ENCODE peak calls at places on chromosomes 3 and 15, in four cellular contexts. One of them, this sample, is unnamed.

GRCh38 chr3:150733936-150734794 is 28.8 kb downstream of the SIAH2 start:
- DNase-seq in H1: no peak
- DNase-seq in A549: no peak
- DNase-seq in K562: no peak
- DNase-seq in this sample: peak; percentile 92

GRCh38 chr15:90358124-90359033 is 6.3 kb downstream of the ZNF774 start:
- DNase-seq in A549: peak; percentile 46
- DNase-seq in H1: no peak
- DNase-seq in K562: no peak
- DNase-seq in this sample: no peak

GRCh38 chr15:50137330-50137761 is 18.3 kb upstream of the ATP8B4 start:
- DNase-seq in K562: peak; percentile 23
- DNase-seq in A549: peak; percentile 94
- DNase-seq in H1: no peak
- DNase-seq in this sample: no peak

GRCh38 chr3:10753964-10754363 is 62.1 kb upstream of the SLC6A11 start:
- DNase-seq in A549: no peak
- DNase-seq in H1: peak; percentile 94
- DNase-seq in K562: peak; percentile 67
- DNase-seq in this sample: peak; percentile 18

GRCh38 chr15:83284563-83285283 is at the start of gene BNC1:
- DNase-seq in A549: no peak
- DNase-seq in H1: peak; percentile 62
- DNase-seq in K562: no peak
- DNase-seq in this sample: no peak

GRCh38 chr15:100879461-100880138 is at the start of gene ALDH1A3:
- DNase-seq in K562: no peak
- DNase-seq in H1: no peak
- DNase-seq in A549: peak; percentile 65
- DNase-seq in this sample: no peak

GRCh38 chr3:197428961-197429360 is 126.8 kb downstream of the BDH1 start:
- DNase-seq in H1: no peak
- DNase-seq in A549: no peak
- DNase-seq in K562: no peak
- DNase-seq in this sample: no peak

GRCh38 chr3:154971771-154972326 is 108.3 kb upstream of the MME start:
- DNase-seq in A549: peak; percentile 1
- DNase-seq in H1: no peak
- DNase-seq in K562: no peak
- DNase-seq in this sample: no peak

GRCh38 chr15:64938192-64938591 is 26.5 kb downstream of the ANKDD1A start:
- DNase-seq in A549: peak; percentile 31
- DNase-seq in H1: peak; percentile 10
- DNase-seq in K562: no peak
- DNase-seq in this sample: peak; percentile 77

GRCh38 chr3:74267583-74268184 is 346.8 kb downstream of the CNTN3 start:
- DNase-seq in A549: peak; percentile 51
- DNase-seq in K562: peak; percentile 31
- DNase-seq in H1: no peak
- DNase-seq in this sample: peak; percentile 40

GRCh38 chr15:62991698-62992097 is 50.8 kb upstream of the TPM1 start:
- DNase-seq in K562: no peak
- DNase-seq in H1: no peak
- DNase-seq in A549: no peak
- DNase-seq in this sample: no peak

GRCh38 chr3:182739619-182740018 is 53.7 kb upstream of the ATP11B start:
- DNase-seq in A549: no peak
- DNase-seq in K562: no peak
- DNase-seq in H1: no peak
- DNase-seq in this sample: no peak

GRCh38 chr15:64883097-64883581 is 28.6 kb upstream of the ANKDD1A start:
- DNase-seq in A549: no peak
- DNase-seq in H1: no peak
- DNase-seq in K562: no peak
- DNase-seq in this sample: no peak

GRCh38 chr3:105802073-105802706 is 66.6 kb downstream of the CBLB start:
- DNase-seq in K562: no peak
- DNase-seq in H1: no peak
- DNase-seq in A549: no peak
- DNase-seq in this sample: no peak

GRCh38 chr15:98292442-98293240 is 332.1 kb downstream of the ARRDC4 start:
- DNase-seq in H1: peak; percentile 93
- DNase-seq in A549: peak; percentile 56
- DNase-seq in K562: peak; percentile 82
- DNase-seq in this sample: peak; percentile 27

GRCh38 chr15:87508086-87508485 is 748.5 kb downstream of the NTRK3 start:
- DNase-seq in H1: no peak
- DNase-seq in K562: no peak
- DNase-seq in A549: no peak
- DNase-seq in this sample: no peak

GRCh38 chr3:70982700-70983140 is 600.8 kb downstream of the FOXP1 start:
- DNase-seq in H1: no peak
- DNase-seq in K562: no peak
- DNase-seq in A549: peak; percentile 66
- DNase-seq in this sample: no peak

GRCh38 chr3:16148783-16149182 is 25.7 kb upstream of the GALNT15 start:
- DNase-seq in K562: no peak
- DNase-seq in A549: peak; percentile 62
- DNase-seq in H1: no peak
- DNase-seq in this sample: no peak

GRCh38 chr3:118760611-118761606 is 273.7 kb downstream of the IGSF11 start:
- DNase-seq in A549: no peak
- DNase-seq in H1: peak; percentile 53
- DNase-seq in K562: no peak
- DNase-seq in this sample: no peak

GRCh38 chr3:185986201-185986600 is 48.4 kb upstream of the TRA2B start:
- DNase-seq in K562: no peak
- DNase-seq in H1: no peak
- DNase-seq in A549: peak; percentile 65
- DNase-seq in this sample: no peak

GRCh38 chr15:57334257-57334656 is 42.0 kb upstream of the CGNL1 start:
- DNase-seq in H1: no peak
- DNase-seq in A549: no peak
- DNase-seq in K562: peak; percentile 68
- DNase-seq in this sample: no peak

GRCh38 chr3:101903426-101903825 is 54.1 kb downstream of the NFKBIZ start:
- DNase-seq in H1: no peak
- DNase-seq in A549: no peak
- DNase-seq in K562: no peak
- DNase-seq in this sample: no peak

GRCh38 chr3:52471371-52472238 is 16.2 kb downstream of the NISCH start:
- DNase-seq in H1: peak; percentile 85
- DNase-seq in K562: no peak
- DNase-seq in A549: peak; percentile 46
- DNase-seq in this sample: no peak

GRCh38 chr3:120642368-120642948 is 39.6 kb downstream of the HGD start:
- DNase-seq in A549: peak; percentile 85
- DNase-seq in K562: peak; percentile 57
- DNase-seq in H1: no peak
- DNase-seq in this sample: no peak

GRCh38 chr15:54820811-54821210 is 375.9 kb downstream of the RSL24D1 start:
- DNase-seq in K562: no peak
- DNase-seq in H1: no peak
- DNase-seq in A549: no peak
- DNase-seq in this sample: no peak
- TF ChIP-seq PHF8 in K562: no peak
- TF ChIP-seq PHF8 in H1: no peak
- TF ChIP-seq PHF8 in A549: no peak
- TF ChIP-seq PHF8 in this sample: no peak

GRCh38 chr15:78761020-78761419 is 50.2 kb downstream of the ADAMTS7 start:
- DNase-seq in K562: no peak
- DNase-seq in H1: peak; percentile 44
- DNase-seq in A549: no peak
- DNase-seq in this sample: no peak
- TF ChIP-seq PHF8 in K562: no peak
- TF ChIP-seq PHF8 in H1: no peak
- TF ChIP-seq PHF8 in A549: no peak
- TF ChIP-seq PHF8 in this sample: no peak

GRCh38 chr3:46552538-46552937 is 13.6 kb downstream of the LRRC2 start:
- DNase-seq in K562: no peak
- DNase-seq in A549: no peak
- DNase-seq in H1: no peak
- DNase-seq in this sample: no peak
- TF ChIP-seq PHF8 in K562: no peak
- TF ChIP-seq PHF8 in A549: no peak
- TF ChIP-seq PHF8 in H1: no peak
- TF ChIP-seq PHF8 in this sample: no peak

GRCh38 chr3:4751057-4752051 is 227.9 kb upstream of the BHLHE40 start:
- DNase-seq in K562: no peak
- DNase-seq in H1: no peak
- DNase-seq in A549: peak; percentile 65
- DNase-seq in this sample: peak; percentile 25
- TF ChIP-seq PHF8 in K562: no peak
- TF ChIP-seq PHF8 in H1: no peak
- TF ChIP-seq PHF8 in A549: no peak
- TF ChIP-seq PHF8 in this sample: no peak

DNA sequence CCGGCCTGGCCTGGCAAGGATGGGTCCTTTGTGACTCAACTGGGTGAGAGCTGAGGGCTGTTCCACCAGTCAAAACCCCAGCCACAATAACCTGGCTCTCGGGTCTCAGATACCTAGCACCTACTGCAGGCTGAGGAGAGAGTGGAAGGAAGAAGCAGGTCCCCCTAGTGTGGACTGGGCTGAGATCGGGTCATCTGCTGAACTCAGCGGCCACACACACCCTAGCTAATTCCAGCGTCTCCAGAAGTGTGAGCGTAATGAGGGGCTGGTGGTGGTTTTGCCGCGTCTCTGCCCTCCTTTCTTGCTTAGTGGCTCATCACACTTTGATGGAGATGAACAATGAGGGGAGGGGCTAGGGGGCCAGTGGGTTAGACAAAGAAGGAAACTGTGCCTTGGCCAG is 370.2 kb downstream of the WDR72 start:
- DNase-seq in A549: no peak
- DNase-seq in H1: no peak
- DNase-seq in K562: no peak
- DNase-seq in this sample: no peak
- TF ChIP-seq PHF8 in A549: no peak
- TF ChIP-seq PHF8 in H1: no peak
- TF ChIP-seq PHF8 in K562: no peak
- TF ChIP-seq PHF8 in this sample: no peak

GRCh38 chr3:82942041-82942440 is 1180.6 kb upstream of the GBE1 start:
- DNase-seq in H1: no peak
- DNase-seq in K562: no peak
- DNase-seq in A549: no peak
- DNase-seq in this sample: no peak

GRCh38 chr3:82940124-82940523 is 1178.7 kb upstream of the GBE1 start:
- DNase-seq in H1: peak; percentile 39
- DNase-seq in A549: no peak
- DNase-seq in K562: no peak
- DNase-seq in this sample: no peak

GRCh38 chr3:82938821-82939328 is 1177.4 kb upstream of the GBE1 start:
- DNase-seq in A549: no peak
- DNase-seq in H1: no peak
- DNase-seq in K562: no peak
- DNase-seq in this sample: no peak

DNA sequence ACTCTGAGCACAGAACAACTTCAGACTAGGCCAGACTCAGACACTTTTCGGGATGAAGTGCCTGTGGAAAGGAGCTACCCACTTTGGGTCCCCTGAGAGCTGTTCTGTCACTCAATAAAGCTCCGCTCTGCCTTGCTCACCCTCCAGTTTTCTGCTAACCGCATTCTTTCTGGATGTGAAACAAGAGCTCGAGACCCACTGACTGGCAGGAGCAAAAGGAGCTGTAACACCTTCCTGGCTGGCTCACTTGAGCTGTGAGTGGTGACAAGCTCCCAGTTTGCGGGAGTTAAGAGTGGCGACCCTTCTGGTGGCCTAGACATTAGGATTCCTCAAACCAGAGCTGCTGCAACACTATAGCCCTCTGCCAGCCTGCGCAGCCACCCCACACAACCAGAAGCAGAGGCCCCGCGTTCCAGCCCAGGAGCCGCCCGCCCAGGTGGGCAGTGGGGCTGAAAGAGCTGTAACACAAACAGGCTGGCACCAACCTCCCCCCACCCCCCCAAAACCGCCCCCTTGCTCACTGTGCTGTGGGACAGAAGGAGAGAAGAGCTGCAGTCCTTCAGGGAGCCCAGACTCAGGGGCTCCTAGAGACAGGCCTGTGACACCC is 1178.1 kb upstream of the GBE1 start:
- DNase-seq in A549: no peak
- DNase-seq in K562: no peak
- DNase-seq in H1: no peak
- DNase-seq in this sample: no peak
- TF ChIP-seq PHF8 in A549: no peak
- TF ChIP-seq PHF8 in K562: no peak
- TF ChIP-seq PHF8 in H1: no peak
- TF ChIP-seq PHF8 in this sample: no peak

DNA sequence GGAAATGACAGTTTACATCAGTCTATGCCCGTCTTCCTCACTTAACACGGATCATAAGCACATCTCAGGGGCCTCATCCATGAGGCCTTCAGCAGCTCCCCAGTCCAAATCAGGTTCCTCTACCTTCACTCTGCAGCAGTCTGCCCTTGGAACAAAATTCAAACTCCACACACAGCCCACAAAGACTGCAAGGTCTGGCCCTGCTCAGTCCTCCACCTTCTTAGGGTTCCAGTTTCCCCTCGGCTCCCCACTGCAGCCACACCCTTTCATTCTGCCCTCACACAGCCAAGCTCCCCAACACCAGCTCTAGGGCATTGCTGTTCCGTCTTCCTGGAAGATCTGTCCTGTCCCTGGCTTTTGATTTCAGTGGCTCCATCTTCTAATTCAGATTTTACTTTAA is 95.2 kb upstream of the IQSEC1 start:
- DNase-seq in K562: no peak
- DNase-seq in A549: no peak
- DNase-seq in H1: no peak
- DNase-seq in this sample: no peak
- TF ChIP-seq PHF8 in K562: no peak
- TF ChIP-seq PHF8 in A549: no peak
- TF ChIP-seq PHF8 in H1: no peak
- TF ChIP-seq PHF8 in this sample: no peak

GRCh38 chr15:70493376-70493775 is 270.0 kb downstream of the UACA start:
- DNase-seq in K562: no peak
- DNase-seq in A549: no peak
- DNase-seq in H1: no peak
- DNase-seq in this sample: no peak
- TF ChIP-seq PHF8 in K562: no peak
- TF ChIP-seq PHF8 in A549: no peak
- TF ChIP-seq PHF8 in H1: no peak
- TF ChIP-seq PHF8 in this sample: no peak

DNA sequence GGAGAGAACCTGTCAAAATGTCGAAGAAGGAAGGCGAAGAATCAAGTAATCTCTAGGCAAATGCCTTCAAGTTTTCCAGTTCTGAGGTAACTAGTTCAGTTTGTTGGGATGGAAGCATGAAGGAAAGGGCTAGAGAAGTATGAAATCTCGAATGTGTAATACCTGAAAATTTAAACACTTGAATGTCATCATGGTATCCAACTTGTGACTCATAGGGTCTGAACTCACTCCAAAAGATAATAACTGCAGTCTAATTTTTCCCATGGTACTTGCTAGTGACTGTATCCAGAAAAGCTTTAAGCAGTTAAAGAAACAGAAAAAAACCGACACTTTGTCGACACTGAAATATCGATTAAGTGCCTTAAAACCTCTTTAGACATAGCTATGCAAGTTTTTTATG is 102.9 kb upstream of the CHRM5 start:
- DNase-seq in H1: no peak
- DNase-seq in A549: no peak
- DNase-seq in K562: no peak
- DNase-seq in this sample: no peak
- TF ChIP-seq PHF8 in H1: no peak
- TF ChIP-seq PHF8 in A549: no peak
- TF ChIP-seq PHF8 in K562: no peak
- TF ChIP-seq PHF8 in this sample: no peak

This sample was measured in HepG2.